ENCODE peak calls at places on chromosomes 6 and 20, in six cellular contexts. J is HCT116, S is H1, A is GM12878, L is K562, U is HepG2. V is an unnamed sample.

GRCh38 chr6:25942561-25943147 is 12.2 kb upstream of the SLC17A2 start:
- DNase-seq in J (peak), S (no peak), A (no peak), L (peak), U (peak), V (peak)

GRCh38 chr6:52231411-52232127 is 12.7 kb downstream of the IL17F start:
- DNase-seq in J (no peak), S (no peak), A (peak), L (no peak), U (no peak), V (no peak)

GRCh38 chr6:149169761-149170359 is 147.7 kb upstream of the TAB2 start:
- DNase-seq in J (no peak), S (no peak), A (no peak), L (no peak), U (no peak), V (no peak)

GRCh38 chr6:69974193-69974592 is 107.8 kb downstream of the COL19A1 start:
- DNase-seq in J (no peak), S (no peak), A (no peak), L (peak), U (no peak), V (peak)

GRCh38 chr20:41134362-41135186 is 2.8 kb upstream of the PLCG1 start:
- DNase-seq in J (no peak), S (no peak), A (no peak), L (no peak), U (peak), V (no peak)

GRCh38 chr20:2879148-2879547 is 5.9 kb downstream of the PTPRA start:
- DNase-seq in J (no peak), S (no peak), A (no peak), L (no peak), U (no peak), V (no peak)

GRCh38 chr20:36264426-36265246 is 28.4 kb downstream of the AAR2 start:
- DNase-seq in J (no peak), S (no peak), A (no peak), L (no peak), U (no peak), V (no peak)

GRCh38 chr20:46307999-46308257 is 370 bp downstream of the CDH22 start:
- DNase-seq in J (no peak), S (no peak), A (no peak), L (no peak), U (no peak), V (peak)

GRCh38 chr6:132819405-132820145 is 5.2 kb downstream of the RPS12 start:
- DNase-seq in J (no peak), S (no peak), A (no peak), L (peak), U (peak), V (no peak)

GRCh38 chr6:132816665-132817064 is 2.3 kb downstream of the RPS12 start:
- DNase-seq in J (no peak), S (no peak), A (no peak), L (no peak), U (peak), V (no peak)

GRCh38 chr6:132820629-132821381 is 6.4 kb downstream of the RPS12 start:
- DNase-seq in J (no peak), S (no peak), A (no peak), L (peak), U (peak), V (no peak)

GRCh38 chr6:132817554-132818403 is 3.4 kb downstream of the RPS12 start:
- DNase-seq in J (no peak), S (no peak), A (no peak), L (no peak), U (peak), V (no peak)

GRCh38 chr6:132818404-132819359 is 4.3 kb downstream of the RPS12 start:
- DNase-seq in J (no peak), S (no peak), A (no peak), L (no peak), U (peak), V (no peak)
- TF ChIP-seq RAD21 in J (no peak), S (no peak), A (no peak), L (no peak), U (peak), V (no peak)

GRCh38 chr20:59821788-59822187 is 111.6 kb downstream of the SYCP2 start:
- DNase-seq in J (no peak), S (no peak), A (no peak), L (no peak), U (no peak), V (peak)
- TF ChIP-seq JUND in J (no peak), S (no peak), A (no peak), L (no peak), U (no peak), V (no peak)

GRCh38 chr20:58586565-58587093 is 64.5 kb upstream of the STX16 start:
- DNase-seq in J (no peak), S (no peak), A (no peak), L (no peak), U (peak), V (no peak)

GRCh38 chr20:58584051-58584824 is 66.8 kb upstream of the STX16 start:
- DNase-seq in J (no peak), S (no peak), A (no peak), L (no peak), U (no peak), V (no peak)

GRCh38 chr20:58587467-58587866 is 63.6 kb upstream of the STX16 start:
- DNase-seq in J (no peak), S (no peak), A (no peak), L (no peak), U (no peak), V (no peak)

GRCh38 chr20:58584881-58585752 is 66.0 kb upstream of the STX16 start:
- DNase-seq in J (no peak), S (no peak), A (no peak), L (no peak), U (no peak), V (no peak)

GRCh38 chr20:58585753-58586540 is 65.1 kb upstream of the STX16 start:
- DNase-seq in J (no peak), S (no peak), A (no peak), L (no peak), U (no peak), V (peak)
- TF ChIP-seq RAD21 in J (no peak), S (no peak), A (no peak), L (no peak), U (no peak), V (no peak)

DNA sequence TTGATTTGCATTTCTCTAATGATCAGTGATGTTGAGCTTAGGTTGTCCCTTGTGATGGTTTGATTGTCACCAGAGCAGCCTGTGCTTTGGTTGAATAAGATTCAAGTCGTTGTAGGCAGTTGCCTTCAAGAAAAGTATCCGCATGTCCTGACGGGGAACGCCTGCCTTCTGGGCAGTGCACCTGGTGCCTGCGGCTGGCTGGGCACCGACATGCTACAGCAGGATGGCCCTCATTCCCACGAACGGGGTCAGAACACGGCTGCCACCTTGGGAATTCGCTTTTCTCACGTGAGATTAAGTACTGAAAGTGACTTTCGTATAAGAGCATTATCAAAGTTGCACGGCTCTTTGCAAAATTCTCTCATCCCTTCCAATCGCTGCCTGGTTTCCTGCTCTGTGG is 78.4 kb downstream of the CDH4 start:
- DNase-seq in J (no peak), S (no peak), A (no peak), L (no peak), U (no peak), V (no peak)
- TF ChIP-seq JUND in J (no peak), S (no peak), A (no peak), L (no peak), U (no peak), V (no peak)

GRCh38 chr6:33205172-33206026 is 944 bp downstream of the HSD17B8 start:
- DNase-seq in J (peak), S (no peak), A (no peak), L (peak), U (no peak), V (peak)
- TF ChIP-seq RAD21 in J (no peak), S (no peak), A (peak), L (no peak), U (no peak), V (no peak)

GRCh38 chr6:12097791-12098190 is 85.7 kb downstream of the HIVEP1 start:
- DNase-seq in J (no peak), S (no peak), A (no peak), L (no peak), U (no peak), V (no peak)

GRCh38 chr6:12092762-12093161 is 80.7 kb downstream of the HIVEP1 start:
- DNase-seq in J (no peak), S (no peak), A (no peak), L (no peak), U (no peak), V (no peak)

GRCh38 chr6:12094689-12095088 is 82.6 kb downstream of the HIVEP1 start:
- DNase-seq in J (no peak), S (no peak), A (no peak), L (no peak), U (no peak), V (no peak)

GRCh38 chr6:12099623-12100022 is 87.5 kb downstream of the HIVEP1 start:
- DNase-seq in J (no peak), S (no peak), A (no peak), L (no peak), U (no peak), V (no peak)

GRCh38 chr6:12096342-12096741 is 84.2 kb downstream of the HIVEP1 start:
- DNase-seq in J (no peak), S (no peak), A (no peak), L (no peak), U (no peak), V (no peak)
- TF ChIP-seq JUND in J (no peak), S (no peak), A (no peak), L (no peak), U (no peak), V (no peak)

GRCh38 chr6:147817042-147817689 is 308.7 kb downstream of the SAMD5 start:
- DNase-seq in J (no peak), S (no peak), A (no peak), L (no peak), U (no peak), V (no peak)

GRCh38 chr6:147820520-147820919 is 312.0 kb downstream of the SAMD5 start:
- DNase-seq in J (no peak), S (no peak), A (no peak), L (no peak), U (peak), V (no peak)

GRCh38 chr6:147826698-147827097 is 318.2 kb downstream of the SAMD5 start:
- DNase-seq in J (no peak), S (no peak), A (no peak), L (no peak), U (no peak), V (no peak)

GRCh38 chr6:147821266-147821665 is 312.8 kb downstream of the SAMD5 start:
- DNase-seq in J (no peak), S (no peak), A (no peak), L (no peak), U (no peak), V (no peak)
- TF ChIP-seq RAD21 in J (no peak), S (no peak), A (no peak), L (no peak), U (no peak), V (no peak)

GRCh38 chr6:106870824-106871300 is 103.7 kb downstream of the CD24 start:
- DNase-seq in J (no peak), S (no peak), A (no peak), L (no peak), U (no peak), V (no peak)
- TF ChIP-seq JUND in J (no peak), S (no peak), A (no peak), L (no peak), U (no peak), V (no peak)

DNA sequence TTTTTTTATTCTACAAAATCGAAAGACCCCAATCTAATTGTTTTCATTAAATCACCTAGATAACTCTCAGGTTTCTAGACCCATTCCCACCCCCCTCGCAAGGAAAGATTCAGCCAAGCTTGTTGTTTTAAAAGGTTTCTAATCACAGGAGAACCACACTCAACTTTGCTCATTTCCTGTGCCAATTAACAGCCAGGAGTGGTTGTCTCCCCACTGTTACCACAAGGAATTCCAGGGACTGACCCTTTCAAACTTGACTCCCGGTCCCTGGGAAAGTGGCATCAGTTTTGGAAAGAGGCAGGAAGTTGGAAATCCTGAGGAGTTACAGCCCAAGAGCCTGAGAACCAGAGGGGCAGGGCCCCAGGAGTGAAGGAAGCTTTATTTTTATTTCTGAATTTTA is 561.3 kb upstream of the JAG1 start:
- DNase-seq in J (no peak), S (no peak), A (no peak), L (no peak), U (no peak), V (no peak)
- TF ChIP-seq RAD21 in J (no peak), S (no peak), A (no peak), L (no peak), U (no peak), V (no peak)

GRCh38 chr6:119720160-119720559 is 370.6 kb upstream of the MAN1A1 start:
- DNase-seq in J (peak), S (no peak), A (no peak), L (peak), U (peak), V (no peak)
- TF ChIP-seq JUND in J (no peak), S (no peak), A (no peak), L (no peak), U (no peak), V (no peak)

V was measured in SK-N-SH.